ENCODE peak calls at places on chromosomes 7 and 10, in seven cellular contexts. B is mammary epithelial cell, C is HCT116, R is SK-N-SH, V is PC-9, P is GM12878, G is OCI-LY7. O is an unnamed sample. For H3K79me2, the result is how much of the 10 kb centered on the place peaks cover.

GRCh38 chr7:151088019-151088855 is 2.0 kb downstream of the AGAP3 start:
- DNase-seq in V (no peak), G (no peak), P (no peak), C (no peak), R (no peak), B (peak), O (no peak)

GRCh38 chr7:2920956-2921708 is 77.0 kb upstream of the GNA12 start:
- DNase-seq in B (peak), R (peak), V (peak), P (no peak), C (no peak), G (no peak), O (no peak)

GRCh38 chr7:39693812-39694211 is 70.4 kb downstream of the RALA start:
- DNase-seq in P (no peak), G (no peak), C (no peak), V (no peak), B (no peak), R (no peak), O (no peak)

GRCh38 chr7:2317556-2318293 is 3.5 kb upstream of the SNX8 start:
- DNase-seq in B (no peak), V (no peak), C (no peak), G (no peak), P (no peak), R (no peak), O (no peak)

GRCh38 chr7:46786221-46786951 is 795.5 kb downstream of the TNS3 start:
- DNase-seq in P (no peak), V (peak), C (no peak), G (no peak), R (no peak), B (peak), O (no peak)

GRCh38 chr7:23597064-23597907 is at the start of gene CCDC126:
- DNase-seq in C (peak), P (peak), B (peak), R (peak), V (peak), G (peak), O (peak)

GRCh38 chr10:116097239-116097751 is 175.7 kb downstream of the GFRA1 start:
- DNase-seq in V (no peak), C (no peak), B (no peak), G (no peak), R (no peak), P (no peak), O (no peak)

GRCh38 chr7:158924956-158925355 is 68.6 kb downstream of the DYNC2I1 start:
- DNase-seq in V (no peak), B (no peak), R (no peak), C (no peak), G (no peak), P (no peak), O (no peak)

GRCh38 chr7:94012748-94013147 is 8.6 kb upstream of the BET1 start:
- DNase-seq in G (no peak), B (no peak), R (peak), P (no peak), V (no peak), C (no peak), O (peak)

GRCh38 chr10:120997313-120998102 is 146.3 kb downstream of the WDR11 start:
- DNase-seq in C (no peak), P (no peak), B (no peak), G (no peak), R (no peak), V (no peak), O (no peak)

GRCh38 chr10:7788640-7789335 is 811 bp downstream of the ATP5F1C start:
- DNase-seq in C (no peak), P (no peak), V (peak), G (peak), B (peak), R (peak), O (peak)

GRCh38 chr10:88216976-88217375 is 353.6 kb downstream of the PTEN start:
- DNase-seq in R (no peak), C (no peak), G (peak), P (no peak), V (no peak), B (no peak), O (no peak)

GRCh38 chr7:84941936-84942335 is 244.9 kb downstream of the SEMA3D start:
- DNase-seq in B (no peak), G (no peak), P (no peak), V (no peak), C (no peak), R (no peak), O (no peak)

GRCh38 chr10:26486304-26486703 is 48.2 kb downstream of the APBB1IP start:
- DNase-seq in C (no peak), V (no peak), P (no peak), R (no peak), G (no peak), B (peak), O (no peak)

GRCh38 chr10:62471718-62472117 is 97.5 kb downstream of the ZNF365 start:
- DNase-seq in B (no peak), R (no peak), G (no peak), V (no peak), P (no peak), C (no peak), O (no peak)

GRCh38 chr10:85810674-85811073 is 555.9 kb downstream of the GRID1 start:
- DNase-seq in P (no peak), C (no peak), G (no peak), V (no peak), B (no peak), R (no peak), O (no peak)

GRCh38 chr7:120725376-120726039 is 132.4 kb downstream of the TSPAN12 start:
- DNase-seq in C (peak), B (no peak), R (peak), G (peak), V (no peak), P (no peak), O (peak)

GRCh38 chr7:25926891-25927625 is 224.9 kb upstream of the NFE2L3 start:
- DNase-seq in V (no peak), P (no peak), C (no peak), B (no peak), G (no peak), R (no peak), O (no peak)

DNA sequence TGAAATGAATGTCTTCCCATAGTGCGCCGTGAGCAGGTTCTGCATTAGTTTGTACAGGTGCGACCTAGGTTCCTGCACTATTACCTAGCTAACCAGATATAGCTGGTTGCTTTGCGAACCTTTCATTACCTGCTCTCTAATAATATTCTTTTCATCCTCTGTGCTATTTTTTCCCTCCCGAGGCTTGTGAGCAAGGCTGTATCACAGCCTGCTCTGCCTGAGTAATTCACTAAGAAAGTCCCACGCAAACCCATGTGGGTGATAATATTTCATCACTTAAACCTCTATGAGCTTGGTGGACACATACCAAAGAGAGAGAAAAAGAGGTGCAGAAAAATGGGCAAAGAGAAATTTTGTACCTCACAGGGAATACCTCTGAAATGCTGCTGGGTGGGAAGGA is 8.4 kb downstream of the INHBA start:
- DNase-seq in P (no peak), G (no peak), B (no peak), V (no peak), C (no peak), R (no peak), O (no peak)
- H3K79me2 ChIP-seq in P (under half), G (under half), B (half or more), V (under half), C (under half), R (half or more), O (under half)

GRCh38 chr7:132049462-132050304 is 493.3 kb upstream of the PODXL start:
- DNase-seq in C (peak), V (no peak), B (no peak), R (no peak), G (peak), P (no peak), O (peak)
- TF ChIP-seq CTCF in C (peak), V (peak), B (peak), R (peak), G (peak), P (peak), O (peak)

DNA sequence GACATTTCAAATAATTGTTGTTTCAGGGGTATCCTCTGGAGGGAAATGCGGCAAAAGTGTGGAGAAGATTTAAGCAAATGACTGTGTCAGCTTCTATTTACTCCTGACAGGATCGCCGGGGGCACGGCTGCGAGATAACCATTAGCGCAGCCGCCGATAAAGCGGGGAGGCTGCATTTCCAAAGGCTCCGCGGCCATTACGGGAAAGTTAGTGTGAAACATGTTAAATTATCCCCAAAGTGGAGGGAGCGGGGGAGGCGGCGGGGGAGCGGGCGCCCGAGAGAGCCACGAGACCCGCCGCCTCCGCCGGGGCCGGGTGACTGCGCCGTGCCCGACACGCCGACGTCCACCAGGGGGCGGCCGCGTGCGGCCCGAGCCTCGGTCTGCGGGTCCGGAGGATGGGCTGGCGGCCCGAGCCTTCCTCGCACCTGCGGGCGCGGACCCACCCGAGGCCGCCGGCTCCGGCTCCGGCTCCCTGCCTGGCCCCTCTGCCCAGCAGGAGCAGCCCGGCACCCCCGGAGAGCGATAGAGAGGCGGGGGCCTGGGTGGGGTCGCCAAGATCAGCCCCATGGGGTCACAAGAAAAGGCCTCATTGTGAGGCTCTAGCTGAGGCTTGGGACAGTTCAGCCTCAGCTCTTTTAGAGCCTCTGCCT is 74.4 kb upstream of the PAX2 start:
- DNase-seq in R (peak), G (peak), C (no peak), V (no peak), P (no peak), B (no peak), O (peak)
- H3K4me3 ChIP-seq in R (peak), G (no peak), C (peak), V (no peak), P (no peak), B (no peak), O (peak)

DNA sequence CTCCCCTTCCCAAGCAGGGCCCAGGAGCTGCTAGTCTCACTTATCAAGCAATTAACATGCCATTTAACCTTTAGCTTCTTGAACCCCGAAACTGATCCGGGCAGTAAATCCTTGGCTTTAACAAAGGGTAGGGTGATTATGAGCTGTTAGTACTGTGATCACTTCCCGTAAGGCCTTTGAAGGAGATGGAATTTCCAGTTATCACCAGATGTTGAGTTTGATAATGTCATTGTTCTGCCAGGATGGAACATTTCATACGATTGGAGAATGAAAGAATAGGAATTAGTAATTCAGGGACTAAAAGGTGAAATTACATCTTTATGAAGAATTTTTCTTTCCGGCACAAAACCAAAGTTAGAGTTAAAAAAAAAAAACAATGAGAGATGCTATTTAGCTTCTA is 570.9 kb upstream of the FOXK1 start:
- DNase-seq in C (no peak), G (no peak), R (no peak), P (no peak), V (no peak), B (no peak), O (no peak)
- H3K79me2 ChIP-seq in C (under half), G (under half), R (under half), P (under half), V (under half), B (under half), O (under half)

GRCh38 chr10:32205666-32206065 is 141.3 kb downstream of the EPC1 start:
- DNase-seq in V (no peak), R (no peak), C (no peak), B (no peak), P (no peak), G (no peak), O (no peak)

GRCh38 chr10:32210306-32211045 is 136.5 kb downstream of the EPC1 start:
- DNase-seq in P (no peak), V (no peak), R (peak), G (peak), B (peak), C (peak), O (no peak)

GRCh38 chr10:32207544-32207943 is 139.4 kb downstream of the EPC1 start:
- DNase-seq in V (peak), P (no peak), G (peak), C (peak), B (peak), R (peak), O (peak)

DNA sequence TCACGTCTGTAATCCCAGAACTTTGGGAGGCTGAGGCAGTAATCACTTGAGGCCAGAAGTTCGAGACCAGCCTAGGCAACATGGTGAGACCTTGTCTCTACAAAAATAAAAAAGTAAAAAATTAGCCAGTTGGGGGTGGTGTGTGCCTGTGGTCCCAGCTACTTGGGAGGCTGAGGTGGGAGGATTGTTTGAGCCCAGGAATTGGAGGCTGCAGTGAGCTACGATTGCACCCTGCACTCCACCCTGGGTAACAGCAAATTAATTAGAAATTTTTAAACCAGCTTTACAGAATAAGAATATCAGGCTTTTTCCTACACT is 136.0 kb downstream of the EPC1 start:
- DNase-seq in C (no peak), V (no peak), G (no peak), B (no peak), P (no peak), R (no peak), O (no peak)
- TF ChIP-seq CTCF in C (no peak), V (no peak), G (peak), B (no peak), P (no peak), R (peak), O (no peak)

GRCh38 chr7:24902276-24902675 is 77.7 kb downstream of the OSBPL3 start:
- DNase-seq in V (no peak), B (no peak), C (no peak), R (no peak), G (no peak), P (no peak), O (no peak)

GRCh38 chr7:24905996-24906770 is 73.8 kb downstream of the OSBPL3 start:
- DNase-seq in B (peak), C (peak), R (no peak), P (no peak), G (no peak), V (peak), O (no peak)

GRCh38 chr7:24899905-24900304 is 80.1 kb downstream of the OSBPL3 start:
- DNase-seq in R (no peak), G (peak), V (no peak), C (no peak), P (peak), B (no peak), O (peak)

GRCh38 chr7:24907311-24907886 is 72.6 kb downstream of the OSBPL3 start:
- DNase-seq in C (peak), G (no peak), B (peak), R (no peak), V (peak), P (peak), O (no peak)

GRCh38 chr7:24903559-24903958 is 76.4 kb downstream of the OSBPL3 start:
- DNase-seq in R (no peak), B (no peak), C (no peak), P (no peak), G (no peak), V (no peak), O (no peak)
- H3K4me3 ChIP-seq in R (no peak), B (no peak), C (no peak), P (no peak), G (no peak), V (no peak), O (no peak)

DNA sequence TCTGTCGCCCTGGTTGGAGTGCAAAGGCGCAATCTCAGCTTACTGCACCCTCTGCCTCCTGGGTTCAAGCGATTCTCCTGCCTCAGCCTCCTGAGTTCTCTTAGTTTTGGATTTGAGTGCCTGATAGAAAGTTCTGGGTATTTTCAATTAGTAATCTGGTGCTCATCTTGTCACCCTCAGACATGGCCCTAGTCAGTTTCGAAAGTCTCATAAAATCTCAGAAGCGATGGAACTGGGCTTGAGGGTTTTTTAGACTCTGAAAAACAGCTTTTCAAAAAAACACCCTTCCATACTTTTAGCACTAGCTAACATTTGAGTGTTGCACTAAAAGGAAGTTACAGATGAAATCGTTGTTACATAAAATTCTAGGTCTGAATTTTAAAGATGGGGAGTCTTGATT is 9.4 kb upstream of the PIP4K2A start:
- DNase-seq in V (no peak), C (no peak), P (no peak), G (no peak), R (no peak), B (no peak), O (no peak)
- H3K79me2 ChIP-seq in V (under half), C (under half), P (under half), G (under half), R (under half), B (under half), O (under half)